ENCODE peak calls at places on chromosomes 1 and 21, in seven cellular contexts. One of them, this sample, is unnamed.

GRCh38 chr1:88462481-88463261 is 221.4 kb upstream of the PKN2 start:
- DNase-seq in H9: peak
- DNase-seq in IMR-90: peak
- DNase-seq in mesendoderm: peak
- DNase-seq in trophoblast cell: peak
- DNase-seq in neuronal stem cell: peak
- DNase-seq in mesenchymal stem cell: peak
- DNase-seq in this sample: no peak

GRCh38 chr1:18344755-18345154 is 136.0 kb upstream of the KLHDC7A start:
- DNase-seq in H9: no peak
- DNase-seq in IMR-90: no peak
- DNase-seq in mesendoderm: no peak
- DNase-seq in trophoblast cell: no peak
- DNase-seq in neuronal stem cell: no peak
- DNase-seq in mesenchymal stem cell: no peak
- DNase-seq in this sample: no peak

GRCh38 chr1:24910751-24911650 is 19.1 kb downstream of the RUNX3 start:
- DNase-seq in H9: no peak
- DNase-seq in IMR-90: peak
- DNase-seq in mesendoderm: peak
- DNase-seq in trophoblast cell: no peak
- DNase-seq in neuronal stem cell: no peak
- DNase-seq in mesenchymal stem cell: peak
- DNase-seq in this sample: peak

GRCh38 chr1:48743480-48743879 is 33.2 kb downstream of the BEND5 start:
- DNase-seq in H9: no peak
- DNase-seq in IMR-90: no peak
- DNase-seq in mesendoderm: peak
- DNase-seq in trophoblast cell: no peak
- DNase-seq in neuronal stem cell: no peak
- DNase-seq in mesenchymal stem cell: no peak
- DNase-seq in this sample: no peak

GRCh38 chr1:43312212-43312623 is 11.4 kb downstream of the TIE1 start:
- DNase-seq in H9: no peak
- DNase-seq in IMR-90: no peak
- DNase-seq in mesendoderm: no peak
- DNase-seq in trophoblast cell: no peak
- DNase-seq in neuronal stem cell: no peak
- DNase-seq in mesenchymal stem cell: no peak
- DNase-seq in this sample: no peak

GRCh38 chr1:182279724-182280506 is 111.7 kb downstream of the GLUL start:
- DNase-seq in H9: peak
- DNase-seq in IMR-90: no peak
- DNase-seq in mesendoderm: peak
- DNase-seq in trophoblast cell: no peak
- DNase-seq in neuronal stem cell: peak
- DNase-seq in mesenchymal stem cell: no peak
- DNase-seq in this sample: no peak

GRCh38 chr1:163147019-163147418 is 55.7 kb downstream of the RGS5 start:
- DNase-seq in H9: no peak
- DNase-seq in IMR-90: no peak
- DNase-seq in mesendoderm: no peak
- DNase-seq in trophoblast cell: no peak
- DNase-seq in neuronal stem cell: no peak
- DNase-seq in mesenchymal stem cell: no peak
- DNase-seq in this sample: no peak

GRCh38 chr1:98839840-98840239 is 164.8 kb downstream of the PLPPR5 start:
- DNase-seq in H9: no peak
- DNase-seq in IMR-90: peak
- DNase-seq in mesendoderm: no peak
- DNase-seq in trophoblast cell: peak
- DNase-seq in neuronal stem cell: no peak
- DNase-seq in mesenchymal stem cell: peak
- DNase-seq in this sample: no peak

GRCh38 chr1:226558293-226558692 is 9.7 kb downstream of the STUM start:
- DNase-seq in H9: no peak
- DNase-seq in IMR-90: no peak
- DNase-seq in mesendoderm: no peak
- DNase-seq in trophoblast cell: no peak
- DNase-seq in neuronal stem cell: no peak
- DNase-seq in mesenchymal stem cell: no peak
- DNase-seq in this sample: no peak

GRCh38 chr1:234631721-234632125 is 21.7 kb upstream of the IRF2BP2 start:
- DNase-seq in H9: no peak
- DNase-seq in IMR-90: peak
- DNase-seq in mesendoderm: peak
- DNase-seq in trophoblast cell: no peak
- DNase-seq in neuronal stem cell: no peak
- DNase-seq in mesenchymal stem cell: peak
- DNase-seq in this sample: no peak

GRCh38 chr1:89907669-89908293 is 86.9 kb downstream of the LRRC8D start:
- DNase-seq in H9: no peak
- DNase-seq in IMR-90: peak
- DNase-seq in mesendoderm: peak
- DNase-seq in trophoblast cell: peak
- DNase-seq in neuronal stem cell: no peak
- DNase-seq in mesenchymal stem cell: peak
- DNase-seq in this sample: no peak

GRCh38 chr1:18956189-18957135 is at the start of gene IFFO2:
- DNase-seq in H9: peak
- DNase-seq in IMR-90: peak
- DNase-seq in mesendoderm: peak
- DNase-seq in trophoblast cell: peak
- DNase-seq in neuronal stem cell: peak
- DNase-seq in mesenchymal stem cell: peak
- DNase-seq in this sample: peak

GRCh38 chr1:37274896-37275631 is 199.3 kb upstream of the ZC3H12A start:
- DNase-seq in H9: peak
- DNase-seq in IMR-90: no peak
- DNase-seq in mesendoderm: peak
- DNase-seq in trophoblast cell: no peak
- DNase-seq in neuronal stem cell: no peak
- DNase-seq in mesenchymal stem cell: no peak
- DNase-seq in this sample: no peak

GRCh38 chr1:24955161-24955560 is 25.1 kb upstream of the RUNX3 start:
- DNase-seq in H9: no peak
- DNase-seq in IMR-90: peak
- DNase-seq in mesendoderm: no peak
- DNase-seq in trophoblast cell: peak
- DNase-seq in neuronal stem cell: no peak
- DNase-seq in mesenchymal stem cell: peak
- DNase-seq in this sample: no peak

GRCh38 chr1:227318852-227319607 is 738 bp upstream of the CDC42BPA start:
- DNase-seq in H9: peak
- DNase-seq in IMR-90: peak
- DNase-seq in mesendoderm: peak
- DNase-seq in trophoblast cell: peak
- DNase-seq in neuronal stem cell: peak
- DNase-seq in mesenchymal stem cell: peak
- DNase-seq in this sample: peak

GRCh38 chr1:40897499-40897898 is 35.3 kb upstream of the CITED4 start:
- DNase-seq in H9: peak
- DNase-seq in IMR-90: peak
- DNase-seq in mesendoderm: no peak
- DNase-seq in trophoblast cell: no peak
- DNase-seq in neuronal stem cell: no peak
- DNase-seq in mesenchymal stem cell: peak
- DNase-seq in this sample: no peak

GRCh38 chr1:13820055-13820454 is 120.1 kb downstream of the PRDM2 start:
- DNase-seq in H9: no peak
- DNase-seq in IMR-90: no peak
- DNase-seq in mesendoderm: no peak
- DNase-seq in trophoblast cell: no peak
- DNase-seq in neuronal stem cell: no peak
- DNase-seq in mesenchymal stem cell: no peak
- DNase-seq in this sample: no peak

GRCh38 chr1:89704014-89704413 is 71.1 kb downstream of the LRRC8C start:
- DNase-seq in H9: no peak
- DNase-seq in IMR-90: no peak
- DNase-seq in mesendoderm: no peak
- DNase-seq in trophoblast cell: no peak
- DNase-seq in neuronal stem cell: no peak
- DNase-seq in mesenchymal stem cell: no peak
- DNase-seq in this sample: no peak

GRCh38 chr1:246805135-246805716 is 81.0 kb downstream of the SCCPDH start:
- DNase-seq in H9: no peak
- DNase-seq in IMR-90: no peak
- DNase-seq in mesendoderm: no peak
- DNase-seq in trophoblast cell: no peak
- DNase-seq in neuronal stem cell: no peak
- DNase-seq in mesenchymal stem cell: peak
- DNase-seq in this sample: no peak

GRCh38 chr1:232403017-232403714 is 226.8 kb downstream of the SIPA1L2 start:
- DNase-seq in H9: no peak
- DNase-seq in IMR-90: no peak
- DNase-seq in mesendoderm: no peak
- DNase-seq in trophoblast cell: no peak
- DNase-seq in neuronal stem cell: no peak
- DNase-seq in mesenchymal stem cell: no peak
- DNase-seq in this sample: no peak

GRCh38 chr1:153967109-153967999 is at the start of gene CREB3L4:
- DNase-seq in H9: peak
- DNase-seq in IMR-90: peak
- DNase-seq in mesendoderm: peak
- DNase-seq in trophoblast cell: peak
- DNase-seq in neuronal stem cell: peak
- DNase-seq in mesenchymal stem cell: peak
- DNase-seq in this sample: no peak

GRCh38 chr21:37763298-37763697 is 153.0 kb downstream of the KCNJ6 start:
- DNase-seq in H9: no peak
- DNase-seq in IMR-90: no peak
- DNase-seq in mesendoderm: no peak
- DNase-seq in trophoblast cell: no peak
- DNase-seq in neuronal stem cell: no peak
- DNase-seq in mesenchymal stem cell: no peak
- DNase-seq in this sample: no peak

GRCh38 chr1:172451002-172451443 is 7.2 kb upstream of the PIGC start:
- DNase-seq in H9: no peak
- DNase-seq in IMR-90: peak
- DNase-seq in mesendoderm: no peak
- DNase-seq in trophoblast cell: peak
- DNase-seq in neuronal stem cell: no peak
- DNase-seq in mesenchymal stem cell: peak
- DNase-seq in this sample: no peak

GRCh38 chr1:62423580-62424242 is 13.1 kb upstream of the USP1 start:
- DNase-seq in H9: no peak
- DNase-seq in IMR-90: no peak
- DNase-seq in mesendoderm: peak
- DNase-seq in trophoblast cell: no peak
- DNase-seq in neuronal stem cell: no peak
- DNase-seq in mesenchymal stem cell: no peak
- DNase-seq in this sample: no peak

GRCh38 chr1:222329493-222330045 is 218.3 kb downstream of the HHIPL2 start:
- DNase-seq in H9: no peak
- DNase-seq in IMR-90: no peak
- DNase-seq in mesendoderm: peak
- DNase-seq in trophoblast cell: no peak
- DNase-seq in neuronal stem cell: no peak
- DNase-seq in mesenchymal stem cell: no peak
- DNase-seq in this sample: no peak

GRCh38 chr1:100972185-100972584 is 53.4 kb downstream of the DPH5 start:
- DNase-seq in H9: no peak
- DNase-seq in IMR-90: no peak
- DNase-seq in mesendoderm: peak
- DNase-seq in trophoblast cell: no peak
- DNase-seq in neuronal stem cell: no peak
- DNase-seq in mesenchymal stem cell: no peak
- DNase-seq in this sample: no peak

GRCh38 chr1:31788825-31789256 is 24.7 kb upstream of the ADGRB2 start:
- DNase-seq in H9: no peak
- DNase-seq in IMR-90: peak
- DNase-seq in mesendoderm: peak
- DNase-seq in trophoblast cell: peak
- DNase-seq in neuronal stem cell: peak
- DNase-seq in mesenchymal stem cell: peak
- DNase-seq in this sample: no peak

DNA sequence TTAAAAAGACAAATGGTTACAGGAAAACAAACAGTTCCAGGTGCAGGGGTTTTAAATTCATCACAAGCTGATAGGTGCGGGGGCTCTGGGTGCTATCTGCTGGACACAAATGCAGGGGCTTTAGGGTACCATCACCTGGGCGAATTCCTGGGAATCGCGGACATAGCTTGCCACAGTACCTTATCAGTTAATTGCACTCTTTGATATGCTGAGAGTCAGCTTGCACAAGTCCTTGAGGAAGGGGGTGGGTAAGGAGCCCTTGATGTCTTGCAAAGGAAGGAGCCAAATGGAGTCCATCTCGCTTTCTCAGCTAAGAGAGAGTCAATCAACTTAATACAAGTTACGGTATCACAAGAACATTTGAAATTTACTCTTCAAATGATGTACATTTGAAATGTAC is 25.4 kb upstream of the TMEM54 start:
- DNase-seq in H9: no peak
- DNase-seq in IMR-90: no peak
- DNase-seq in mesendoderm: peak
- DNase-seq in trophoblast cell: no peak
- DNase-seq in neuronal stem cell: no peak
- DNase-seq in mesenchymal stem cell: no peak
- DNase-seq in this sample: no peak
- H4K8ac ChIP-seq in H9: no peak
- H4K8ac ChIP-seq in IMR-90: no peak
- H4K8ac ChIP-seq in mesendoderm: no peak
- H4K8ac ChIP-seq in trophoblast cell: peak
- H4K8ac ChIP-seq in neuronal stem cell: no peak
- H4K8ac ChIP-seq in mesenchymal stem cell: no peak
- H4K8ac ChIP-seq in this sample: no peak

GRCh38 chr21:25149022-25149421 is 458.3 kb downstream of the MRPL39 start:
- DNase-seq in H9: no peak
- DNase-seq in IMR-90: no peak
- DNase-seq in mesendoderm: no peak
- DNase-seq in trophoblast cell: no peak
- DNase-seq in neuronal stem cell: no peak
- DNase-seq in mesenchymal stem cell: no peak
- DNase-seq in this sample: no peak
- H4K8ac ChIP-seq in H9: no peak
- H4K8ac ChIP-seq in IMR-90: no peak
- H4K8ac ChIP-seq in mesendoderm: no peak
- H4K8ac ChIP-seq in trophoblast cell: no peak
- H4K8ac ChIP-seq in neuronal stem cell: no peak
- H4K8ac ChIP-seq in mesenchymal stem cell: no peak
- H4K8ac ChIP-seq in this sample: no peak

DNA sequence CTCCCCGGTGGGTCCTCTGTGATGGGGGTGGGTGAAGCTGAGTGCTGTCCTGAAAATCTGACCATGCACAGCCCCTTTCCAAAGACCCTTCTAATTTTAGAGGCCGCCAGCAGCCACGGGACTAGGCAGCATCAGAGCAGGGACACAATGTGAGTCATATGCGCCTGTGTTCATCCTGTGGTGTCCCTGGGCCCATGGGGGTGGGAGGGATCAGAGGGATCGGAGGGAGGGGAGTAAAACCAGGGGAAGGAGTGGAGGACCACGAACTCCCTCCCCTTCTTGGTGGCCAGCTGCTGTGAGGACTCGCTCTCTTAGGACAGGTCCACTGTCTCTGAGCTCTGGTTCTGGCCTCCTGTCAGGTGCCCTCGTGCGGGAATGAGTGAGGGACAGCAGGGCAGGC is 61.5 kb downstream of the ADARB1 start:
- DNase-seq in H9: no peak
- DNase-seq in IMR-90: no peak
- DNase-seq in mesendoderm: no peak
- DNase-seq in trophoblast cell: no peak
- DNase-seq in neuronal stem cell: no peak
- DNase-seq in mesenchymal stem cell: peak
- DNase-seq in this sample: no peak
- H4K8ac ChIP-seq in H9: no peak
- H4K8ac ChIP-seq in IMR-90: no peak
- H4K8ac ChIP-seq in mesendoderm: no peak
- H4K8ac ChIP-seq in trophoblast cell: no peak
- H4K8ac ChIP-seq in neuronal stem cell: no peak
- H4K8ac ChIP-seq in mesenchymal stem cell: no peak
- H4K8ac ChIP-seq in this sample: no peak

GRCh38 chr1:220076861-220077762 is 12.5 kb downstream of the BPNT1 start:
- DNase-seq in H9: no peak
- DNase-seq in IMR-90: peak
- DNase-seq in mesendoderm: no peak
- DNase-seq in trophoblast cell: no peak
- DNase-seq in neuronal stem cell: no peak
- DNase-seq in mesenchymal stem cell: no peak
- DNase-seq in this sample: no peak
- H4K8ac ChIP-seq in H9: no peak
- H4K8ac ChIP-seq in IMR-90: no peak
- H4K8ac ChIP-seq in mesendoderm: no peak
- H4K8ac ChIP-seq in trophoblast cell: no peak
- H4K8ac ChIP-seq in neuronal stem cell: no peak
- H4K8ac ChIP-seq in mesenchymal stem cell: no peak
- H4K8ac ChIP-seq in this sample: no peak